ENCODE peak calls at places on chromosomes 6 and 20, in six cellular contexts. S, A, T, H, P and G are unnamed samples.

GRCh38 chr6:11975353-11975977 is 36.6 kb upstream of the HIVEP1 start:
- DNase-seq in P (peak; percentile 10), A (no peak), S (peak; percentile 75), T (no peak), H (peak; percentile 27), G (no peak)

GRCh38 chr20:35129647-35130069 is 17.5 kb downstream of the EDEM2 start:
- DNase-seq in S (no peak), T (no peak), A (no peak), P (no peak), H (no peak), G (no peak)

GRCh38 chr20:4324611-4325238 is 309.4 kb upstream of the RNF24 start:
- DNase-seq in A (no peak), S (no peak), P (no peak), T (no peak), H (no peak), G (no peak)

GRCh38 chr6:140174509-140174908 is 800.1 kb upstream of the CITED2 start:
- DNase-seq in S (no peak), P (no peak), T (no peak), H (no peak), A (no peak), G (no peak)

GRCh38 chr6:3789018-3789895 is 37.7 kb upstream of the PXDC1 start:
- DNase-seq in A (no peak), P (no peak), S (no peak), H (no peak), T (no peak), G (no peak)

GRCh38 chr6:170005680-170006470 is 254.5 kb downstream of the ERMARD start:
- DNase-seq in H (no peak), A (no peak), P (no peak), S (no peak), T (no peak), G (no peak)

GRCh38 chr6:7238900-7239589 is 74.0 kb downstream of the SSR1 start:
- DNase-seq in A (peak; percentile 79), H (peak; percentile 95), P (peak; percentile 100), S (peak; percentile 88), T (peak; percentile 87), G (peak; percentile 99)

GRCh38 chr20:24835195-24835594 is 113.9 kb upstream of the CST7 start:
- DNase-seq in P (no peak), T (no peak), A (no peak), S (no peak), H (no peak), G (no peak)

GRCh38 chr20:15867899-15868298 is 705.3 kb downstream of the KIF16B start:
- DNase-seq in H (no peak), T (no peak), S (no peak), P (no peak), A (no peak), G (peak; percentile 46)

GRCh38 chr6:104613416-104614001 is 246.2 kb downstream of the HACE1 start:
- DNase-seq in S (no peak), P (no peak), H (no peak), A (no peak), T (no peak), G (no peak)

GRCh38 chr6:106553440-106553839 is 75.9 kb downstream of the RTN4IP1 start:
- DNase-seq in H (no peak), S (no peak), P (no peak), T (no peak), A (no peak), G (no peak)

GRCh38 chr6:97866616-97867015 is 583.6 kb upstream of the MMS22L start:
- DNase-seq in H (no peak), A (no peak), P (no peak), S (no peak), T (no peak), G (no peak)

GRCh38 chr20:440636-441035 is 21.7 kb downstream of the TBC1D20 start:
- DNase-seq in S (peak; percentile 12), T (no peak), A (no peak), P (no peak), H (no peak), G (no peak)

GRCh38 chr6:30463651-30464618 is 25.4 kb upstream of the HLA-E start:
- DNase-seq in T (no peak), H (no peak), A (no peak), S (peak; percentile 70), P (peak; percentile 41), G (no peak)

GRCh38 chr6:158061361-158061708 is 79.7 kb downstream of the SYNJ2 start:
- DNase-seq in P (no peak), T (no peak), S (no peak), H (no peak), A (no peak), G (peak; percentile 64)

GRCh38 chr6:115643762-115644161 is 416.9 kb downstream of the FRK start:
- DNase-seq in T (no peak), S (no peak), P (no peak), H (no peak), A (no peak), G (no peak)

GRCh38 chr6:56804996-56805395 is 149.9 kb upstream of the BEND6 start:
- DNase-seq in T (no peak), S (no peak), H (no peak), P (no peak), A (no peak), G (no peak)

GRCh38 chr20:23320317-23320716 is 30.3 kb upstream of the NXT1 start:
- DNase-seq in T (no peak), H (no peak), A (peak; percentile 24), S (no peak), P (no peak), G (peak; percentile 15)

GRCh38 chr6:110509617-110510231 is 33.3 kb upstream of the SLC22A16 start:
- DNase-seq in A (no peak), H (no peak), T (no peak), P (no peak), S (no peak), G (no peak)

GRCh38 chr6:20351529-20351928 is 50.1 kb upstream of the E2F3 start:
- DNase-seq in P (no peak), S (no peak), T (no peak), A (no peak), H (no peak), G (no peak)

GRCh38 chr6:161169690-161170089 is 104.2 kb downstream of the AGPAT4 start:
- DNase-seq in A (peak; percentile 67), T (no peak), H (peak; percentile 28), P (peak; percentile 68), S (no peak), G (no peak)

GRCh38 chr6:150670311-150670710 is 70.6 kb downstream of the PLEKHG1 start:
- DNase-seq in S (no peak), A (no peak), P (no peak), T (no peak), H (no peak), G (no peak)

GRCh38 chr6:155126727-155127439 is 131.8 kb downstream of the TIAM2 start:
- DNase-seq in A (no peak), P (no peak), S (no peak), T (no peak), H (no peak), G (no peak)

GRCh38 chr6:153947817-153948447 is 91.1 kb upstream of the OPRM1 start:
- DNase-seq in H (peak; percentile 59), T (no peak), A (peak; percentile 19), S (no peak), P (peak; percentile 41), G (peak; percentile 28)

GRCh38 chr20:62087632-62088031 is 22.0 kb upstream of the TAF4 start:
- DNase-seq in H (no peak), T (no peak), A (no peak), S (no peak), P (no peak), G (no peak)

DNA sequence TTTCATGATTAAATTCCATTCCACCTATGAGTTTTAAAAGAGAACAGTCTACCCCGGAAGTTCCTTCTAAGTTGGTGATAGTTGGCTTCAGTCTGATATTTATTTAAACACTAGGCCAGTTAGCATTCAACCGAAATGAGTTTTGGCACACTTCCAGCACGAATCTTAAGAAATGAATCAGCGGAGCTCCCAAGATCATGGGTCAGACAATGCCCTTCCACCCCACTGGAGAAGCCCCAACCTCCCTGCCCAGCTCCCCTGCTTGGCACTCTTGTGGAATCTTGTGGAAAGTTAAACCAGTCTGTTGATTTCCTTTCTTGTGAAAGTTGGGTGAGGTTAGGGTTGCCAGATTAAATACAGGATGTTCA is 64.3 kb downstream of the MKKS start:
- DNase-seq in S (peak; percentile 66), P (no peak), H (no peak), T (no peak), A (no peak), G (no peak)
- H3K27ac ChIP-seq in S (no peak overlapping the region), P (peak overlapping the region; percentile 64), H (no peak overlapping the region), T (no peak overlapping the region), A (no peak overlapping the region), G (no peak overlapping the region)

DNA sequence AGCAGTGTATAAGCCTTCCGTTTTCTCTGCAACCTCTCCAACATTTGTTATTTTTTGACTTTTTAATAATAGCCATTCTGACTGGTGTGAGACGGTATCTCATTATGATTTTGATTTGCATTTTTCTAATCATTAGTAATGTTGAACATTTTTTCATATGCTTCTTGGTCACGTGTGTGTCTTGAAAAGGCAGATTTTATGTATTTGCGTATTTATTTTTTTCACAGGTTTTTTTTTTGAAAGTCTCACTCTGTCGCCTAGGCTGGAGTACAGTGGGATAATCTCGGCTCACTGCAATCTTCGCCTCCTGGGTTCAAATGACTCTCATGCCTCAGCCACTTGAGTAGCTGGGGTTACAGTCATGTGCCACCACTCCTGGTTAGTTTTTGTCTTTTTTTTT is 1.7 kb upstream of the HLA-DMB start:
- DNase-seq in P (no peak), T (no peak), S (no peak), A (no peak), H (no peak), G (no peak)
- H3K9me3 ChIP-seq in P (no peaks in the 10 kb centered on the region), T (no peaks in the 10 kb centered on the region), S (no peaks in the 10 kb centered on the region), A (peaks cover 6% of the 10 kb centered on the region), H (no peaks in the 10 kb centered on the region), G (no peaks in the 10 kb centered on the region)

GRCh38 chr20:10075606-10076005 is 40.8 kb downstream of the ANKEF1 start:
- DNase-seq in P (no peak), S (no peak), T (no peak), A (no peak), H (no peak), G (no peak)
- H3K27ac ChIP-seq in P (peak overlapping the region; percentile 76), S (no peak overlapping the region), T (no peak overlapping the region), A (no peak overlapping the region), H (no peak overlapping the region), G (no peak overlapping the region)

GRCh38 chr6:159390384-159390783 is 221.2 kb downstream of the FNDC1 start:
- DNase-seq in T (no peak), A (no peak), S (peak; percentile 59), P (no peak), H (peak; percentile 21), G (no peak)
- H3K9me3 ChIP-seq in T (no peaks in the 10 kb centered on the region), A (no peaks in the 10 kb centered on the region), S (no peaks in the 10 kb centered on the region), P (no peaks in the 10 kb centered on the region), H (no peaks in the 10 kb centered on the region), G (no peaks in the 10 kb centered on the region)